ENCODE peak calls at places on chromosomes 7 and 10, in ten cellular contexts. One of them, this sample, is unnamed.

GRCh38 chr10:123518765-123519164 is 147.4 kb upstream of the GPR26 start:
- DNase-seq in A549: no peak
- DNase-seq in suprapubic skin: peak
- DNase-seq in stomach: no peak
- DNase-seq in upper lobe of left lung: peak
- DNase-seq in esophagus muscularis mucosa: peak
- DNase-seq in K562: no peak
- DNase-seq in GM12878: no peak
- DNase-seq in HepG2: no peak
- DNase-seq in transverse colon: no peak
- DNase-seq in this sample: no peak

GRCh38 chr10:132418520-132419416 is 21.8 kb downstream of the PWWP2B start:
- DNase-seq in stomach: peak
- DNase-seq in GM12878: no peak
- DNase-seq in upper lobe of left lung: peak
- DNase-seq in K562: no peak
- DNase-seq in A549: peak
- DNase-seq in suprapubic skin: no peak
- DNase-seq in transverse colon: peak
- DNase-seq in esophagus muscularis mucosa: no peak
- DNase-seq in HepG2: no peak
- DNase-seq in this sample: no peak

GRCh38 chr7:6271091-6271658 is 1.2 kb downstream of the CYTH3 start:
- DNase-seq in K562: no peak
- DNase-seq in transverse colon: peak
- DNase-seq in stomach: peak
- DNase-seq in A549: peak
- DNase-seq in HepG2: no peak
- DNase-seq in GM12878: no peak
- DNase-seq in upper lobe of left lung: no peak
- DNase-seq in esophagus muscularis mucosa: no peak
- DNase-seq in suprapubic skin: no peak
- DNase-seq in this sample: peak

GRCh38 chr7:29035044-29035740 is 77.1 kb upstream of the TRIL start:
- DNase-seq in HepG2: peak
- DNase-seq in upper lobe of left lung: no peak
- DNase-seq in K562: no peak
- DNase-seq in esophagus muscularis mucosa: no peak
- DNase-seq in A549: peak
- DNase-seq in transverse colon: no peak
- DNase-seq in suprapubic skin: no peak
- DNase-seq in stomach: no peak
- DNase-seq in GM12878: no peak
- DNase-seq in this sample: no peak

GRCh38 chr7:47611045-47611511 is 29.2 kb upstream of the TNS3 start:
- DNase-seq in stomach: peak
- DNase-seq in K562: no peak
- DNase-seq in suprapubic skin: no peak
- DNase-seq in transverse colon: peak
- DNase-seq in GM12878: no peak
- DNase-seq in A549: peak
- DNase-seq in esophagus muscularis mucosa: no peak
- DNase-seq in HepG2: peak
- DNase-seq in upper lobe of left lung: no peak
- DNase-seq in this sample: no peak

GRCh38 chr7:22563621-22564241 is 63.7 kb upstream of the STEAP1B start:
- DNase-seq in HepG2: no peak
- DNase-seq in K562: no peak
- DNase-seq in suprapubic skin: no peak
- DNase-seq in stomach: no peak
- DNase-seq in A549: no peak
- DNase-seq in upper lobe of left lung: no peak
- DNase-seq in GM12878: no peak
- DNase-seq in transverse colon: no peak
- DNase-seq in esophagus muscularis mucosa: peak
- DNase-seq in this sample: no peak

GRCh38 chr10:9305018-9305655 is 1250.6 kb downstream of the GATA3 start:
- DNase-seq in transverse colon: no peak
- DNase-seq in K562: no peak
- DNase-seq in HepG2: peak
- DNase-seq in upper lobe of left lung: no peak
- DNase-seq in A549: peak
- DNase-seq in esophagus muscularis mucosa: no peak
- DNase-seq in stomach: no peak
- DNase-seq in GM12878: no peak
- DNase-seq in suprapubic skin: no peak
- DNase-seq in this sample: no peak

GRCh38 chr7:27316311-27316710 is 73.7 kb downstream of the EVX1 start:
- DNase-seq in HepG2: no peak
- DNase-seq in stomach: no peak
- DNase-seq in suprapubic skin: no peak
- DNase-seq in A549: no peak
- DNase-seq in esophagus muscularis mucosa: no peak
- DNase-seq in K562: no peak
- DNase-seq in upper lobe of left lung: no peak
- DNase-seq in transverse colon: no peak
- DNase-seq in GM12878: no peak
- DNase-seq in this sample: no peak

GRCh38 chr10:132847416-132847777 is 61.5 kb upstream of the NKX6-2 start:
- DNase-seq in upper lobe of left lung: no peak
- DNase-seq in A549: no peak
- DNase-seq in esophagus muscularis mucosa: no peak
- DNase-seq in suprapubic skin: peak
- DNase-seq in transverse colon: no peak
- DNase-seq in stomach: no peak
- DNase-seq in K562: no peak
- DNase-seq in GM12878: no peak
- DNase-seq in HepG2: no peak
- DNase-seq in this sample: no peak

GRCh38 chr10:33009244-33010131 is 51.5 kb upstream of the ITGB1 start:
- DNase-seq in upper lobe of left lung: no peak
- DNase-seq in esophagus muscularis mucosa: no peak
- DNase-seq in HepG2: no peak
- DNase-seq in stomach: no peak
- DNase-seq in K562: no peak
- DNase-seq in GM12878: no peak
- DNase-seq in A549: no peak
- DNase-seq in transverse colon: no peak
- DNase-seq in suprapubic skin: no peak
- DNase-seq in this sample: no peak

GRCh38 chr10:33001908-33002492 is 44.0 kb upstream of the ITGB1 start:
- DNase-seq in HepG2: peak
- DNase-seq in esophagus muscularis mucosa: no peak
- DNase-seq in A549: peak
- DNase-seq in upper lobe of left lung: no peak
- DNase-seq in K562: no peak
- DNase-seq in transverse colon: no peak
- DNase-seq in GM12878: no peak
- DNase-seq in stomach: no peak
- DNase-seq in suprapubic skin: no peak
- DNase-seq in this sample: no peak

GRCh38 chr10:33006342-33006887 is 48.4 kb upstream of the ITGB1 start:
- DNase-seq in suprapubic skin: no peak
- DNase-seq in GM12878: no peak
- DNase-seq in A549: peak
- DNase-seq in transverse colon: no peak
- DNase-seq in HepG2: no peak
- DNase-seq in K562: no peak
- DNase-seq in upper lobe of left lung: peak
- DNase-seq in stomach: no peak
- DNase-seq in esophagus muscularis mucosa: no peak
- DNase-seq in this sample: no peak

GRCh38 chr10:33008499-33009243 is 50.6 kb upstream of the ITGB1 start:
- DNase-seq in HepG2: peak
- DNase-seq in stomach: peak
- DNase-seq in suprapubic skin: no peak
- DNase-seq in upper lobe of left lung: no peak
- DNase-seq in K562: peak
- DNase-seq in GM12878: peak
- DNase-seq in esophagus muscularis mucosa: no peak
- DNase-seq in transverse colon: peak
- DNase-seq in A549: peak
- DNase-seq in this sample: peak

DNA sequence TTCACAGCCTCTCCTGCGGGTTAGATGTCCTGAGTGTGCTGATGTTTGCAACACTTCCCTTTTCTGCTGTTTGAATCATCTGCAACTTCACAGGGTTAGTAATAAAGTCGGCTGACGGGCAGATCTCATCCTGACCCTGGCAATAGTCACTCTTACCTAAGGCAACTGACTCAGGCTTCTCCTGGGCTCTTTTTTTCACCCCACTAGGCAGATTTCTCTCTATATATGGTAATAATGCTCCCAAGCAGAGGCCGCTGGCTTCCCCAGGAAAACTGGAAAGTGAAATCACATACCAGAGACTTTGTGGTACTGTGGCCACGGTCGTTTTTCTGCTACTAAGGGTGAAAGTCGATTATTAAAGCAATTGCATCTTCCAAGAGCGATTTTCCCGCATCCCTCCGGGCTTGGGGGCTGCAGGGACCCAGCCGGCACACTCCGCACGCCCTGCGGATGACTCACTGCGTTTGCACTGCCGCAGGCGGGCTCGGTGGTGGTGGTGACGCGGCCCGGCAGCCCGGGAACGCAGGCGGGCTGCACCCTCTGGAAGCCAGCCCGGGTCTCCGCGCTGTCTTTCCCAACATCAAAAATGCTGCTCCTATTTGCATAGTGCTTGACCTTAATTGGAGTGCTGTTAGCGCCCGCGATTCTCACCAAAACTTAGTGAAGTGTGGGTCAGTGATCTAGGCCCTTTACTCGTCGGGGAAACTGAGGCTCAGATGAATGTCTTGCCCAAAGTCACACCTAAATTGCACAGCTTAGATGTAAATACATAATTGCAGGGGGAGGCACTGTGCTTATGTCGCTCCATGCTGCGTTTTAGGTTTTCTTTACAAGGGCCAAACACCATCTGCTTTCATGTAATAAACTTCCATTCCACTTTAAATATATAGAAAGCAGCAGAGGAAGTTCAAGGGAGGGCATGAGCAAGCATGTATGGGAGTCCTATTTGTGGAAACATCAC is 47.6 kb upstream of the ITGB1 start:
- DNase-seq in stomach: peak
- DNase-seq in K562: peak
- DNase-seq in transverse colon: peak
- DNase-seq in GM12878: no peak
- DNase-seq in A549: peak
- DNase-seq in suprapubic skin: peak
- DNase-seq in HepG2: peak
- DNase-seq in upper lobe of left lung: peak
- DNase-seq in esophagus muscularis mucosa: no peak
- DNase-seq in this sample: peak
- TF ChIP-seq POLR2A in stomach: no peak
- TF ChIP-seq POLR2A in K562: no peak
- TF ChIP-seq POLR2A in transverse colon: peak
- TF ChIP-seq POLR2A in GM12878: no peak
- TF ChIP-seq POLR2A in A549: no peak
- TF ChIP-seq POLR2A in suprapubic skin: no peak
- TF ChIP-seq POLR2A in HepG2: peak
- TF ChIP-seq POLR2A in upper lobe of left lung: peak
- TF ChIP-seq POLR2A in esophagus muscularis mucosa: no peak
- TF ChIP-seq POLR2A in this sample: peak

DNA sequence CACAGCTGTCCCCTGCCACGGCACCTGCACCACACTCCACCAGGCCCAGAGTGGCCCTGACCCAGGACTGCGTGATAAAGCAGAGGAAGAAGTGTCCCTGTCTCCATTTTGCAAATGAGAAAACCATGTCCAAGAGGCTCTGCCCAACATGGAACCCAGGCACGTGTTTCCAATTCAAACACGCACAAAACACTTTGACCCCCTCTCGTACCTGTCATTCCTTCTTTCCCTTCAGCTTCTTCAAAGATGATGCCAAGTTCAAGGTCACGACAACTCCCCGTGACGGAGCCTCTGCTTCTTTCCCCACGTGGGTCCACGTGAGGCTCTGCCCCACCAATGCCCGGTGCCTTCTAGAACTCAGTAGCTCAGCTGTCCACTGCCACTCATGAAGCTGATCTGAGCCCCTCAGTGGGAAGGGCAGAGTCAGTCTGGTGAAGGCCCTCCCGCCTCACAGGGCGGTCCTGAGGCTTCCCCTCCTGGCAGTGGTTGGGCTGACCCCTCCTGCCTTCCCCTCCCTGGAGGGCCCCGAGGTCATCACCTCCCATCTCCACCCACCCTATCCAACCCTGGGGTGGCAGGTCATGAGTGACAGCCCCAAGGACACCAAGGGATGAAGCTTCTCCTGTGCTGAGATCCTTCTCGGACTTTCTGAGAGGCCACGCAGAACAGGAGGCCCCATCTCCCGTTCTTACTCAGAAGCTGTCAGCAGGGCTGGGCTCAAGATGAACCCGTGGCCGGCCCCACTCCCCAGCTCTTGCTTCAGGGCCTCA is 19.0 kb downstream of the CALML5 start:
- DNase-seq in esophagus muscularis mucosa: no peak
- DNase-seq in GM12878: no peak
- DNase-seq in stomach: no peak
- DNase-seq in upper lobe of left lung: no peak
- DNase-seq in K562: peak
- DNase-seq in A549: no peak
- DNase-seq in HepG2: no peak
- DNase-seq in suprapubic skin: no peak
- DNase-seq in transverse colon: no peak
- DNase-seq in this sample: no peak
- TF ChIP-seq EP300 in esophagus muscularis mucosa: no peak
- TF ChIP-seq EP300 in GM12878: no peak
- TF ChIP-seq EP300 in stomach: no peak
- TF ChIP-seq EP300 in upper lobe of left lung: no peak
- TF ChIP-seq EP300 in K562: no peak
- TF ChIP-seq EP300 in A549: no peak
- TF ChIP-seq EP300 in HepG2: no peak
- TF ChIP-seq EP300 in suprapubic skin: no peak
- TF ChIP-seq EP300 in transverse colon: no peak
- TF ChIP-seq EP300 in this sample: no peak

DNA sequence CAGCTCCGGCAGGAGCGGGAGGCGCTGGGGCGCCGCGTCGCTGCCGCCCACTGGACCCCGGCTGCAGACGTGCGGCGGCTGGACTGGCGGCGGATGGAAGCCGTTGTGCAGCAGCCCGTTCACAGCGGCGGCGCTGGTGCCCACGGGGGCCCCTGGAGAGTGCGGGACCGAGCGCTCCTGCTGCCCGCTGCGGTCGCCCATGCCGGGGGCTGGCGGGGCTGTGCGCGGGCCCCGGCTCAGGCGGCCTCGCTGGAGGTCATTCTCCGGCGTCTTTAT is 413 bp downstream of the PANK1 start:
- DNase-seq in A549: no peak
- DNase-seq in esophagus muscularis mucosa: no peak
- DNase-seq in HepG2: no peak
- DNase-seq in stomach: no peak
- DNase-seq in transverse colon: no peak
- DNase-seq in K562: no peak
- DNase-seq in suprapubic skin: no peak
- DNase-seq in GM12878: no peak
- DNase-seq in upper lobe of left lung: peak
- DNase-seq in this sample: no peak
- TF ChIP-seq POLR2A in A549: no peak
- TF ChIP-seq POLR2A in esophagus muscularis mucosa: no peak
- TF ChIP-seq POLR2A in HepG2: no peak
- TF ChIP-seq POLR2A in stomach: no peak
- TF ChIP-seq POLR2A in transverse colon: no peak
- TF ChIP-seq POLR2A in K562: no peak
- TF ChIP-seq POLR2A in suprapubic skin: no peak
- TF ChIP-seq POLR2A in GM12878: no peak
- TF ChIP-seq POLR2A in upper lobe of left lung: no peak
- TF ChIP-seq POLR2A in this sample: no peak

GRCh38 chr10:59586407-59586891 is 123.2 kb downstream of the SLC16A9 start:
- DNase-seq in K562: no peak
- DNase-seq in stomach: no peak
- DNase-seq in transverse colon: no peak
- DNase-seq in A549: no peak
- DNase-seq in GM12878: no peak
- DNase-seq in upper lobe of left lung: no peak
- DNase-seq in HepG2: no peak
- DNase-seq in suprapubic skin: no peak
- DNase-seq in esophagus muscularis mucosa: peak
- DNase-seq in this sample: no peak
- TF ChIP-seq EP300 in K562: no peak
- TF ChIP-seq EP300 in stomach: no peak
- TF ChIP-seq EP300 in transverse colon: no peak
- TF ChIP-seq EP300 in A549: no peak
- TF ChIP-seq EP300 in GM12878: no peak
- TF ChIP-seq EP300 in upper lobe of left lung: no peak
- TF ChIP-seq EP300 in HepG2: no peak
- TF ChIP-seq EP300 in suprapubic skin: no peak
- TF ChIP-seq EP300 in esophagus muscularis mucosa: no peak
- TF ChIP-seq EP300 in this sample: no peak

This sample was measured in tibial nerve.